ENCODE peak calls at places on chromosomes 3 and 15, in four cellular contexts. E is aorta, F is cardiac muscle cell, D is IMR-90. S is an unnamed sample.

GRCh38 chr15:51076898-51077564 is 17.7 kb downstream of the TNFAIP8L3 start:
- DNase-seq in F (no peak), E (peak; percentile 85), D (no peak), S (no peak)

GRCh38 chr3:51739100-51739499 is 32.2 kb downstream of the GRM2 start:
- DNase-seq in D (no peak), E (no peak), F (no peak), S (no peak)

GRCh38 chr15:92393287-92393993 is at the start of gene ST8SIA2:
- DNase-seq in D (no peak), E (no peak), F (peak; percentile 85), S (no peak)

GRCh38 chr3:82384176-82384575 is 622.7 kb upstream of the GBE1 start:
- DNase-seq in D (no peak), E (no peak), F (no peak), S (no peak)

GRCh38 chr3:150268426-150269321 is 139.4 kb upstream of the TSC22D2 start:
- DNase-seq in F (no peak), D (peak; percentile 66), E (no peak), S (no peak)

GRCh38 chr3:197794115-197794514 is 3.1 kb downstream of the LRCH3 start:
- DNase-seq in F (no peak), D (no peak), E (no peak), S (no peak)

GRCh38 chr3:113132571-113132996 is 78.8 kb upstream of the BOC start:
- DNase-seq in D (peak; percentile 68), F (no peak), E (no peak), S (no peak)

GRCh38 chr15:31476411-31476810 is 149.8 kb downstream of the KLF13 start:
- DNase-seq in E (no peak), D (no peak), F (no peak), S (no peak)

GRCh38 chr3:71104090-71104489 is 479.4 kb downstream of the FOXP1 start:
- DNase-seq in D (peak; percentile 99), E (no peak), F (no peak), S (no peak)

GRCh38 chr3:152405915-152406802 is 137.4 kb downstream of the MBNL1 start:
- DNase-seq in D (peak; percentile 87), E (no peak), F (no peak), S (no peak)

GRCh38 chr3:184466413-184466960 is 86.6 kb downstream of the CHRD start:
- DNase-seq in D (peak; percentile 48), F (peak; percentile 38), E (no peak), S (no peak)

GRCh38 chr15:68309024-68309423 is 31.5 kb downstream of the FEM1B start:
- DNase-seq in E (no peak), F (no peak), D (peak; percentile 71), S (no peak)

GRCh38 chr15:65033659-65034269 is 4.3 kb upstream of the MTFMT start:
- DNase-seq in E (no peak), D (peak; percentile 66), F (no peak), S (no peak)

GRCh38 chr3:71872256-71872655 is 87.3 kb upstream of the PROK2 start:
- DNase-seq in D (no peak), E (no peak), F (no peak), S (no peak)

GRCh38 chr3:170961616-170962400 is 53.4 kb upstream of the EIF5A2 start:
- DNase-seq in E (no peak), F (peak; percentile 46), D (peak; percentile 54), S (no peak)

GRCh38 chr15:98177950-98178848 is 217.7 kb downstream of the ARRDC4 start:
- DNase-seq in D (peak; percentile 29), F (peak; percentile 79), E (no peak), S (peak; percentile 50)

GRCh38 chr15:77186518-77187095 is 115.7 kb upstream of the TSPAN3 start:
- DNase-seq in D (peak; percentile 47), F (peak; percentile 52), E (no peak), S (no peak)

GRCh38 chr3:141362736-141363135 is 5.6 kb upstream of the ZBTB38 start:
- DNase-seq in F (no peak), E (no peak), D (no peak), S (no peak)

GRCh38 chr3:168485897-168486296 is 390.2 kb upstream of the GOLIM4 start:
- DNase-seq in E (no peak), F (no peak), D (no peak), S (no peak)

GRCh38 chr3:52244061-52244628 is 1.4 kb upstream of the PPM1M start:
- DNase-seq in E (peak; percentile 79), F (no peak), D (peak; percentile 43), S (peak; percentile 66)

GRCh38 chr3:133962879-133963278 is 66.8 kb downstream of the SLCO2A1 start:
- DNase-seq in D (peak; percentile 79), F (no peak), E (peak; percentile 57), S (no peak)

GRCh38 chr3:12940854-12941253 is 99.5 kb upstream of the RPL32 start:
- DNase-seq in F (no peak), D (no peak), E (no peak), S (no peak)

GRCh38 chr15:68550498-68551295 is 28.1 kb upstream of the CORO2B start:
- DNase-seq in F (peak; percentile 82), D (peak; percentile 44), E (peak; percentile 91), S (no peak)

DNA sequence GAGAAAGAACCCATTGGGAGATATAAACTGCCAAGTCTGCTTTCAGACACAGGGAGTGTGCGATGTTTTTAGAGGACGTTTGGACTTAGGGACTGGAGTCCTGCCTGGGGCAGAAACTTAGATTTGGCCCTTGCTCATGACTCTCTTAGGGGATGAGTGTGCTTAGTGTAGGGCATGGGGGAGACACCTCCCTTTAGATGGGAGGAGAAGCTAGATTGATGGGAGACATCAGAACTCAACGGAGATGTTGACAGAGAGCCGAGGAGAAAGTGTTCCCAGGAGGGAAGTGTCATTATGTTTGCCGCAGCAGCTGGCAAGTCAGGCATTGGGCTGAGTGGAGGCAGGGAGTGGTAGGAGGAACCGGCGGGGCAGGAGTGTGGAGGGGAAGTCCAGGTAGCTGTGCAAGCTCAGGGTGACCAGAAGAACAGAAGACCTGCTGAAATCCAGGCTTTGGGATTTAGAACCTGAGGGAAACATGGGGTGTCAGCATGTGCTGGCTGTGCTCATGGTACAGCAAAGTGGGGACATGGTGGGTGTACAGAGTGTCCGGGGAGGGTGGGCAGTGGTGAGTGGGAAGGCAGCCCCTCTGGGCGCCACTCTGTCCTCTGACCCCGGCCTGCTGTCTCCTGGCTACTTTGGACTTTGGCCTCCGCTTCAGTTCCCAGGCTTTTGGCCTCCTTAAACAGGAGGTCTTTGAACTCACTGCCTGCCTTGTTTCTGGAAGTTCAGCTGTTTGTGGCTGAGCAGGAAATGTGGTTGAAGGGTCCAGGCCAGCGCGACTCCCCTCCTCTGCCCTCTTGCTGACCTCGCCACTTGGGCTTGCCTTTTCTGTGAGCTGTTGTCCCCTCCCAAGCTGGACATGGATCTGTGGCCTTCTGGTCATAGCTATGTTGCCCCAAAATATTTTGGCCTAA is 324.0 kb upstream of the LRRFIP2 start:
- DNase-seq in F (no peak), E (no peak), D (no peak), S (no peak)
- H3K27ac ChIP-seq in F (no peak overlapping the region), E (no peak overlapping the region), D (no peak overlapping the region), S (no peak overlapping the region)

GRCh38 chr15:40028193-40028592 is 10.8 kb downstream of the SRP14 start:
- DNase-seq in F (no peak), D (no peak), E (no peak), S (no peak)
- H3K27ac ChIP-seq in F (peak overlapping the region; percentile 95), D (no peak overlapping the region), E (no peak overlapping the region), S (no peak overlapping the region)

GRCh38 chr3:33428812-33429211 is 11.4 kb downstream of the UBP1 start:
- DNase-seq in E (no peak), D (no peak), F (no peak), S (no peak)
- H3K27ac ChIP-seq in E (no peak overlapping the region), D (no peak overlapping the region), F (no peak overlapping the region), S (no peak overlapping the region)

GRCh38 chr3:143825513-143825912 is 22.8 kb downstream of the SLC9A9 start:
- DNase-seq in D (no peak), F (no peak), E (no peak), S (no peak)
- H3K27ac ChIP-seq in D (no peak overlapping the region), F (no peak overlapping the region), E (no peak overlapping the region), S (no peak overlapping the region)

GRCh38 chr3:57949344-57949743 is 58.9 kb upstream of the FLNB start:
- DNase-seq in F (no peak), E (no peak), D (no peak), S (no peak)
- H3K27ac ChIP-seq in F (no peak overlapping the region), E (no peak overlapping the region), D (no peak overlapping the region), S (no peak overlapping the region)

GRCh38 chr3:49498239-49498638 is 28.2 kb downstream of the DAG1 start:
- DNase-seq in D (no peak), E (no peak), F (no peak), S (no peak)

GRCh38 chr3:49501842-49502241 is 31.8 kb downstream of the DAG1 start:
- DNase-seq in D (no peak), E (peak; percentile 10), F (no peak), S (no peak)

GRCh38 chr3:49498655-49499054 is 28.6 kb downstream of the DAG1 start:
- DNase-seq in F (no peak), D (no peak), E (peak; percentile 9), S (no peak)

GRCh38 chr3:49501258-49501609 is 31.2 kb downstream of the DAG1 start:
- DNase-seq in E (no peak), D (no peak), F (no peak), S (no peak)

GRCh38 chr3:49500408-49501257 is 30.6 kb downstream of the DAG1 start:
- DNase-seq in E (peak; percentile 80), D (peak; percentile 99), F (no peak), S (peak; percentile 71)
- H3K27ac ChIP-seq in E (peak overlapping the region; percentile 95), D (peak overlapping the region; percentile 54), F (peak overlapping the region; percentile 64), S (peak overlapping the region; percentile 88)

S was measured in keratinocyte.